ENCODE peak calls at places on chromosomes 5 and 9, in ten cellular contexts. B is CD4-positive, alpha-beta T cell; D is anterior cingulate cortex; C is foreskin keratinocyte; W is neural progenitor cell; M is stimulated activated CD8-positive, alpha-beta memory T cell treated with anti-CD3 and anti-CD28 coated beads, Interleukin-4, amount 100 ng/mL, for 24 hours; I is GDM1; V is AG10803; L is fibroblast of the aortic adventitia; F is NCI-H2081. P is an unnamed sample.

GRCh38 chr9:6614489-6614888 is 31.0 kb downstream of the GLDC start:
- DNase-seq in B (no peak), D (no peak), C (no peak), W (no peak), M (no peak), I (no peak), V (no peak), L (no peak), F (no peak), P (no peak)

GRCh38 chr9:70630971-70631370 is 216.5 kb upstream of the KLF9 start:
- DNase-seq in B (no peak), D (no peak), C (no peak), W (no peak), M (no peak), I (no peak), V (no peak), L (no peak), F (no peak), P (no peak)

GRCh38 chr9:137311971-137312851 is 10.1 kb upstream of the NRARP start:
- DNase-seq in B (no peak), D (no peak), C (no peak), W (no peak), M (no peak), I (no peak), V (no peak), L (no peak), F (no peak), P (no peak)

GRCh38 chr9:127972316-127972871 is 8.4 kb downstream of the EEIG1 start:
- DNase-seq in B (no peak), D (peak; percentile 64), C (no peak), W (no peak), M (no peak), I (no peak), V (no peak), L (no peak), F (no peak), P (peak; percentile 65)

GRCh38 chr9:16514131-16514530 is 356.3 kb downstream of the BNC2 start:
- DNase-seq in B (no peak), D (no peak), C (no peak), W (peak; percentile 59), M (no peak), I (no peak), V (no peak), L (no peak), F (no peak), P (no peak)

GRCh38 chr5:158746979-158747378 is 352.7 kb downstream of the EBF1 start:
- DNase-seq in B (no peak), D (no peak), C (no peak), W (no peak), M (no peak), I (no peak), V (peak; percentile 54), L (peak; percentile 52), F (no peak), P (no peak)

GRCh38 chr9:72443855-72444254 is 77.6 kb upstream of the TMC1 start:
- DNase-seq in B (no peak), D (no peak), C (peak; percentile 16), W (no peak), M (no peak), I (peak; percentile 10), V (no peak), L (no peak), F (no peak), P (no peak)

GRCh38 chr5:45385321-45386058 is 310.7 kb downstream of the HCN1 start:
- DNase-seq in B (no peak), D (no peak), C (no peak), W (no peak), M (no peak), I (no peak), V (peak; percentile 77), L (peak; percentile 0), F (no peak), P (no peak)

GRCh38 chr5:142191776-142192175 is 83.2 kb downstream of the NDFIP1 start:
- DNase-seq in B (no peak), D (no peak), C (no peak), W (no peak), M (no peak), I (no peak), V (no peak), L (no peak), F (no peak), P (no peak)

GRCh38 chr5:176812269-176813259 is 2.2 kb downstream of the UNC5A start:
- DNase-seq in B (no peak), D (peak; percentile 50), C (no peak), W (peak; percentile 89), M (no peak), I (no peak), V (no peak), L (no peak), F (peak; percentile 24), P (no peak)

GRCh38 chr9:129773262-129774048 is 20.6 kb upstream of the PTGES start:
- DNase-seq in B (no peak), D (no peak), C (peak; percentile 53), W (no peak), M (no peak), I (no peak), V (peak; percentile 75), L (peak; percentile 45), F (no peak), P (no peak)

GRCh38 chr5:177304392-177305119 is 957 bp downstream of the PRELID1 start:
- DNase-seq in B (no peak), D (no peak), C (no peak), W (no peak), M (no peak), I (no peak), V (peak; percentile 23), L (peak; percentile 21), F (no peak), P (no peak)

GRCh38 chr9:121972501-121972981 is 120.6 kb downstream of the TTLL11 start:
- DNase-seq in B (no peak), D (no peak), C (peak; percentile 89), W (no peak), M (no peak), I (no peak), V (peak; percentile 59), L (peak; percentile 54), F (no peak), P (peak; percentile 42)

GRCh38 chr5:93192683-93193082 is 388.3 kb downstream of the NR2F1-AS1 start:
- DNase-seq in B (no peak), D (no peak), C (no peak), W (no peak), M (no peak), I (no peak), V (no peak), L (no peak), F (no peak), P (no peak)

GRCh38 chr5:34511915-34512314 is 144.2 kb upstream of the RAI14 start:
- DNase-seq in B (no peak), D (no peak), C (no peak), W (peak; percentile 8), M (no peak), I (no peak), V (no peak), L (peak; percentile 70), F (no peak), P (no peak)

GRCh38 chr5:116371935-116372334 is 202.7 kb downstream of the SEMA6A start:
- DNase-seq in B (no peak), D (no peak), C (no peak), W (no peak), M (no peak), I (peak; percentile 21), V (no peak), L (no peak), F (peak; percentile 34), P (no peak)

GRCh38 chr9:131997779-131998178 is 81.9 kb downstream of the MED27 start:
- DNase-seq in B (no peak), D (peak; percentile 11), C (no peak), W (no peak), M (no peak), I (no peak), V (no peak), L (peak; percentile 90), F (no peak), P (no peak)